ENCODE peak calls at places on chromosomes 2 and 18, in eight cellular contexts. R is GM12865; W is Jurkat, Clone E6-1; J is hypothalamus; B is stimulated activated naive CD4-positive, alpha-beta T cell; D is activated naive CD4-positive, alpha-beta T cell treated with Interleukin-2 at 50 U/mL for 16 hours; V is mesendoderm; C is epithelial cell of esophagus. T is an unnamed sample.

GRCh38 chr2:189679224-189679623 is 4.8 kb downstream of the ANKAR start:
- DNase-seq in B (no peak), W (no peak), D (no peak), V (no peak), J (no peak), R (no peak), C (no peak), T (no peak)

GRCh38 chr18:21117385-21118135 is 5.9 kb upstream of the ROCK1 start:
- DNase-seq in V (peak; percentile 14), J (no peak), D (no peak), R (no peak), B (no peak), C (no peak), W (no peak), T (peak; percentile 43)

GRCh38 chr2:119790466-119790865 is 30.7 kb downstream of the PTPN4 start:
- DNase-seq in B (no peak), W (no peak), R (no peak), V (no peak), D (no peak), C (no peak), J (no peak), T (no peak)

GRCh38 chr2:241364781-241365180 is 8.7 kb downstream of the FARP2 start:
- DNase-seq in C (no peak), R (no peak), V (no peak), D (no peak), W (no peak), B (no peak), J (no peak), T (peak; percentile 61)

GRCh38 chr2:154934213-154934612 is 235.7 kb downstream of the KCNJ3 start:
- DNase-seq in W (no peak), B (no peak), R (no peak), V (no peak), D (no peak), J (no peak), C (no peak), T (no peak)

GRCh38 chr18:54825626-54826344 is 2.5 kb upstream of the RAB27B start:
- DNase-seq in J (no peak), D (no peak), B (no peak), R (no peak), V (no peak), C (no peak), W (no peak), T (no peak)

GRCh38 chr2:102841107-102841840 is 79.4 kb downstream of the TMEM182 start:
- DNase-seq in R (peak; percentile 56), V (peak; percentile 86), D (no peak), B (no peak), J (no peak), W (peak; percentile 15), C (peak; percentile 59), T (peak; percentile 70)

GRCh38 chr2:237487496-237487895 is 445 bp downstream of the MLPH start:
- DNase-seq in V (no peak), W (no peak), D (no peak), B (no peak), C (no peak), R (no peak), J (no peak), T (peak; percentile 40)

GRCh38 chr2:189370719-189371118 is 70.6 kb upstream of the WDR75 start:
- DNase-seq in B (no peak), C (peak; percentile 77), R (no peak), W (no peak), J (no peak), D (no peak), V (no peak), T (no peak)

GRCh38 chr2:128498589-128498988 is 179.9 kb upstream of the HS6ST1 start:
- DNase-seq in W (no peak), R (no peak), C (no peak), D (no peak), V (no peak), J (no peak), B (no peak), T (no peak)

GRCh38 chr2:139067072-139067471 is 286.9 kb upstream of the NXPH2 start:
- DNase-seq in B (no peak), V (no peak), J (no peak), W (no peak), C (no peak), R (no peak), D (no peak), T (no peak)

GRCh38 chr2:144645055-144645778 is 125.3 kb upstream of the ZEB2 start:
- DNase-seq in R (no peak), B (no peak), J (no peak), C (no peak), V (no peak), W (no peak), D (no peak), T (no peak)

GRCh38 chr2:37427241-37427640 is 82.8 kb downstream of the QPCT start:
- DNase-seq in W (no peak), D (no peak), R (no peak), V (no peak), C (peak; percentile 19), B (no peak), J (no peak), T (no peak)

GRCh38 chr2:208594642-208595385 is 188.2 kb downstream of the PTH2R start:
- DNase-seq in R (no peak), V (no peak), W (no peak), B (no peak), D (no peak), C (no peak), J (no peak), T (no peak)

GRCh38 chr2:222844323-222844722 is 16.5 kb upstream of the ACSL3 start:
- DNase-seq in C (peak; percentile 92), J (no peak), R (no peak), B (no peak), W (no peak), D (no peak), V (peak; percentile 44), T (peak; percentile 26)

GRCh38 chr2:210611466-210611865 is 55.1 kb downstream of the CPS1 start:
- DNase-seq in W (no peak), R (no peak), C (no peak), B (no peak), V (no peak), D (no peak), J (no peak), T (no peak)

GRCh38 chr2:203751886-203752285 is 45.4 kb downstream of the CD28 start:
- DNase-seq in D (no peak), J (no peak), R (no peak), C (no peak), V (no peak), B (no peak), W (no peak), T (no peak)

GRCh38 chr18:36179562-36180334 is 7.5 kb upstream of the MOCOS start:
- DNase-seq in B (no peak), D (no peak), R (no peak), J (peak; percentile 7), W (no peak), V (no peak), C (no peak), T (peak; percentile 74)

GRCh38 chr2:102069311-102069974 is 73.1 kb upstream of the IL1R1 start:
- DNase-seq in B (no peak), J (no peak), R (no peak), D (no peak), W (no peak), C (no peak), V (peak; percentile 22), T (no peak)

GRCh38 chr2:33275689-33276444 is 200.6 kb upstream of the RASGRP3 start:
- DNase-seq in C (peak; percentile 95), V (no peak), J (no peak), R (no peak), B (no peak), W (no peak), D (peak; percentile 71), T (peak; percentile 27)

GRCh38 chr2:38421274-38422056 is 44.4 kb upstream of the ATL2 start:
- DNase-seq in J (no peak), C (no peak), B (no peak), V (no peak), W (no peak), R (no peak), D (no peak), T (no peak)

GRCh38 chr2:150732064-150732463 is 244.6 kb upstream of the RND3 start:
- DNase-seq in J (no peak), D (no peak), V (peak; percentile 14), C (peak; percentile 78), W (no peak), B (no peak), R (peak; percentile 9), T (no peak)

GRCh38 chr2:235908826-235909225 is 259.4 kb downstream of the GBX2 start:
- DNase-seq in R (peak; percentile 50), J (no peak), W (no peak), V (no peak), D (no peak), B (no peak), C (no peak), T (no peak)

GRCh38 chr2:66673286-66673685 is 238.4 kb downstream of the MEIS1 start:
- DNase-seq in J (no peak), W (no peak), R (no peak), D (no peak), B (no peak), C (no peak), V (no peak), T (no peak)

GRCh38 chr2:127893494-127893893 is 7.7 kb upstream of the AMMECR1L start:
- DNase-seq in R (no peak), D (no peak), W (no peak), J (no peak), B (no peak), V (peak; percentile 53), C (no peak), T (no peak)

GRCh38 chr2:103809390-103809789 is 1044.5 kb upstream of the POU3F3 start:
- DNase-seq in J (no peak), C (no peak), D (no peak), B (no peak), R (no peak), W (no peak), V (no peak), T (no peak)

GRCh38 chr18:29501952-29502351 is 1325.0 kb upstream of the CDH2 start:
- DNase-seq in R (no peak), J (no peak), C (peak; percentile 89), D (no peak), B (no peak), W (no peak), V (no peak), T (no peak)

GRCh38 chr2:37552339-37552738 is 119.1 kb downstream of the CDC42EP3 start:
- DNase-seq in C (peak; percentile 60), W (no peak), R (peak; percentile 52), B (no peak), V (no peak), J (no peak), D (no peak), T (no peak)

GRCh38 chr2:50449306-50449705 is 582.6 kb downstream of the NRXN1 start:
- DNase-seq in B (no peak), W (no peak), C (peak; percentile 70), V (no peak), R (no peak), D (no peak), J (no peak), T (no peak)

GRCh38 chr2:69677914-69678313 is 34.4 kb upstream of the AAK1 start:
- DNase-seq in V (no peak), C (no peak), B (no peak), R (no peak), W (no peak), D (no peak), J (no peak), T (no peak)

GRCh38 chr2:27885246-27885645 is 4.9 kb downstream of the RBKS start:
- DNase-seq in D (no peak), R (no peak), J (no peak), C (peak; percentile 23), V (no peak), W (no peak), B (no peak), T (no peak)

GRCh38 chr2:73176205-73176880 is 26.0 kb upstream of the NOTO start:
- DNase-seq in W (no peak), D (peak; percentile 11), B (no peak), V (peak; percentile 37), R (peak; percentile 35), J (no peak), C (no peak), T (peak; percentile 30)

GRCh38 chr2:54599914-54600313 is 123.5 kb upstream of the EML6 start:
- DNase-seq in V (no peak), B (no peak), C (peak; percentile 97), J (no peak), D (no peak), W (peak; percentile 82), R (no peak), T (peak; percentile 45)

GRCh38 chr2:35080231-35080905 is 1275.2 kb upstream of the CRIM1 start:
- DNase-seq in J (no peak), C (no peak), V (no peak), B (no peak), R (no peak), D (no peak), W (no peak), T (no peak)